ENCODE peak calls at places on chromosomes 6 and 20, in nine cellular contexts. C is left ventricle myocardium superior; E is HEK293T; F is neuronal stem cell; G is lower leg skin; V is activated CD4-positive, alpha-beta T cell treated with anti-CD3 and anti-CD28 coated beads, Interleukin-2, amount 50 U/mL, for 4 hours; I is right atrium auricular region; A is heart right ventricle; Q is endodermal cell. K is an unnamed sample.

GRCh38 chr6:63245908-63246307 is 34.6 kb downstream of the FKBP1C start:
- DNase-seq in C (no peak), E (no peak), F (no peak), G (no peak), V (no peak), I (no peak), A (no peak), Q (peak), K (no peak)

GRCh38 chr20:19909696-19910095 is 107.5 kb upstream of the NAA20 start:
- DNase-seq in C (peak), E (no peak), F (no peak), G (peak), V (no peak), I (peak), A (peak), Q (no peak), K (no peak)

GRCh38 chr20:52800734-52801627 is 171.2 kb upstream of the TSHZ2 start:
- DNase-seq in C (no peak), E (no peak), F (no peak), G (no peak), V (no peak), I (no peak), A (no peak), Q (no peak), K (no peak)

GRCh38 chr20:9838378-9839295 is at the start of gene PAK5:
- DNase-seq in C (peak), E (peak), F (peak), G (no peak), V (no peak), I (no peak), A (peak), Q (peak), K (peak)

GRCh38 chr6:15876406-15876805 is 213.6 kb upstream of the DTNBP1 start:
- DNase-seq in C (no peak), E (no peak), F (no peak), G (no peak), V (no peak), I (no peak), A (no peak), Q (no peak), K (no peak)

GRCh38 chr6:27495386-27496135 is 22.7 kb upstream of the ZNF184 start:
- DNase-seq in C (peak), E (peak), F (peak), G (peak), V (no peak), I (no peak), A (peak), Q (peak), K (no peak)

GRCh38 chr20:10789386-10789785 is 115.6 kb upstream of the JAG1 start:
- DNase-seq in C (no peak), E (no peak), F (no peak), G (no peak), V (no peak), I (no peak), A (no peak), Q (no peak), K (no peak)

GRCh38 chr20:3687655-3688054 is 5.8 kb upstream of the ADAM33 start:
- DNase-seq in C (peak), E (peak), F (no peak), G (no peak), V (no peak), I (no peak), A (peak), Q (no peak), K (no peak)

GRCh38 chr20:63323298-63323820 is 30.4 kb downstream of the COL20A1 start:
- DNase-seq in C (no peak), E (no peak), F (no peak), G (peak), V (no peak), I (no peak), A (no peak), Q (no peak), K (no peak)

GRCh38 chr6:160398674-160399271 is 50.6 kb downstream of the SLC22A3 start:
- DNase-seq in C (no peak), E (no peak), F (no peak), G (no peak), V (no peak), I (no peak), A (no peak), Q (no peak), K (no peak)

GRCh38 chr6:109527989-109528388 is 45.0 kb upstream of the ZBTB24 start:
- DNase-seq in C (no peak), E (peak), F (no peak), G (no peak), V (no peak), I (no peak), A (no peak), Q (no peak), K (no peak)

GRCh38 chr20:10309326-10309725 is 90.7 kb downstream of the SNAP25 start:
- DNase-seq in C (no peak), E (no peak), F (no peak), G (no peak), V (no peak), I (no peak), A (no peak), Q (no peak), K (no peak)

GRCh38 chr20:38730167-38730988 is 6.1 kb downstream of the SLC32A1 start:
- DNase-seq in C (no peak), E (no peak), F (no peak), G (no peak), V (no peak), I (no peak), A (no peak), Q (peak), K (no peak)

GRCh38 chr6:150293423-150294280 is 75.2 kb upstream of the IYD start:
- DNase-seq in C (no peak), E (no peak), F (no peak), G (no peak), V (no peak), I (no peak), A (no peak), Q (no peak), K (no peak)

GRCh38 chr6:11292837-11293236 is 60.4 kb upstream of the NEDD9 start:
- DNase-seq in C (no peak), E (no peak), F (no peak), G (no peak), V (no peak), I (no peak), A (no peak), Q (no peak), K (no peak)

GRCh38 chr6:39193201-39193791 is 36.0 kb downstream of the KCNK5 start:
- DNase-seq in C (no peak), E (no peak), F (peak), G (no peak), V (no peak), I (no peak), A (no peak), Q (no peak), K (no peak)

GRCh38 chr6:50124572-50124971 is 74.8 kb upstream of the DEFB112 start:
- DNase-seq in C (no peak), E (no peak), F (no peak), G (no peak), V (no peak), I (no peak), A (no peak), Q (no peak), K (no peak)

GRCh38 chr6:40343318-40343886 is 243.8 kb downstream of the LRFN2 start:
- DNase-seq in C (no peak), E (no peak), F (no peak), G (peak), V (no peak), I (no peak), A (no peak), Q (no peak), K (no peak)

GRCh38 chr6:21914121-21914973 is 320.8 kb downstream of the SOX4 start:
- DNase-seq in C (peak), E (peak), F (no peak), G (no peak), V (peak), I (peak), A (peak), Q (no peak), K (peak)

GRCh38 chr20:51013577-51014330 is 9.2 kb downstream of the KCNG1 start:
- DNase-seq in C (no peak), E (no peak), F (no peak), G (no peak), V (no peak), I (no peak), A (no peak), Q (no peak), K (no peak)

GRCh38 chr20:32261644-32262043 is 15.8 kb upstream of the KIF3B start:
- DNase-seq in C (no peak), E (no peak), F (no peak), G (no peak), V (no peak), I (no peak), A (no peak), Q (no peak), K (no peak)

GRCh38 chr6:3759656-3760245 is 8.2 kb upstream of the PXDC1 start:
- DNase-seq in C (no peak), E (no peak), F (no peak), G (peak), V (no peak), I (no peak), A (no peak), Q (no peak), K (no peak)

GRCh38 chr6:113011803-113012202 is 664.7 kb downstream of the RFPL4B start:
- DNase-seq in C (no peak), E (no peak), F (no peak), G (no peak), V (no peak), I (no peak), A (no peak), Q (no peak), K (no peak)

GRCh38 chr6:111573118-111573883 is 32.4 kb downstream of the TRAF3IP2 start:
- DNase-seq in C (no peak), E (no peak), F (no peak), G (no peak), V (no peak), I (no peak), A (no peak), Q (no peak), K (no peak)

GRCh38 chr6:7389451-7390217 is at the start of the genes CAGE1 and RIOK1:
- DNase-seq in C (peak), E (peak), F (peak), G (peak), V (peak), I (peak), A (peak), Q (peak), K (peak)

GRCh38 chr20:3209023-3209945 is at the start of gene ITPA:
- DNase-seq in C (peak), E (peak), F (peak), G (peak), V (peak), I (no peak), A (peak), Q (peak), K (no peak)

GRCh38 chr6:138403324-138403800 is 661 bp upstream of the HEBP2 start:
- DNase-seq in C (peak), E (peak), F (peak), G (peak), V (peak), I (no peak), A (peak), Q (peak), K (no peak)

GRCh38 chr6:143536461-143536865 is 24.9 kb upstream of the FUCA2 start:
- DNase-seq in C (peak), E (no peak), F (peak), G (peak), V (peak), I (no peak), A (no peak), Q (peak), K (no peak)

GRCh38 chr6:45946352-45946751 is 69.3 kb downstream of the CLIC5 start:
- DNase-seq in C (peak), E (peak), F (no peak), G (no peak), V (no peak), I (no peak), A (peak), Q (peak), K (no peak)

GRCh38 chr6:81985191-81985590 is 232.7 kb upstream of the TENT5A start:
- DNase-seq in C (no peak), E (no peak), F (no peak), G (no peak), V (no peak), I (no peak), A (no peak), Q (no peak), K (no peak)

GRCh38 chr6:164331026-164331425 is 916.5 kb downstream of the QKI start:
- DNase-seq in C (no peak), E (no peak), F (no peak), G (no peak), V (no peak), I (no peak), A (no peak), Q (no peak), K (no peak)

K was measured in NCI-H510A.